ENCODE peak calls at places on chromosomes 16 and 17, in four cellular contexts. One of them, this sample, is unnamed.
A peak's percentile ranks its signal among the peaks of the same experiment; 100 is the strongest.

GRCh38 chr17:71252446-71252845 is 868.4 kb upstream of the SOX9 start:
- DNase-seq in head of caudate nucleus: no peak
- DNase-seq in GM12864: no peak
- DNase-seq in NCI-H345: no peak
- DNase-seq in this sample: no peak

GRCh38 chr17:11296994-11297393 is 56.0 kb downstream of the SHISA6 start:
- DNase-seq in head of caudate nucleus: no peak
- DNase-seq in NCI-H345: no peak
- DNase-seq in GM12864: no peak
- DNase-seq in this sample: peak; percentile 10

GRCh38 chr16:75377971-75378386 is 55.3 kb downstream of the CFDP1 start:
- DNase-seq in head of caudate nucleus: peak; percentile 62
- DNase-seq in NCI-H345: no peak
- DNase-seq in GM12864: no peak
- DNase-seq in this sample: no peak

GRCh38 chr16:72721981-72722380 is 325.9 kb downstream of the ZFHX3 start:
- DNase-seq in NCI-H345: peak; percentile 59
- DNase-seq in head of caudate nucleus: no peak
- DNase-seq in GM12864: no peak
- DNase-seq in this sample: no peak

GRCh38 chr17:10216213-10216982 is 18.0 kb upstream of the GAS7 start:
- DNase-seq in head of caudate nucleus: peak; percentile 49
- DNase-seq in GM12864: no peak
- DNase-seq in NCI-H345: no peak
- DNase-seq in this sample: no peak

GRCh38 chr17:45019177-45019711 is 32.2 kb downstream of the DCAKD start:
- DNase-seq in NCI-H345: peak; percentile 57
- DNase-seq in head of caudate nucleus: peak; percentile 42
- DNase-seq in GM12864: no peak
- DNase-seq in this sample: no peak

GRCh38 chr17:79192503-79193500 is 118.2 kb downstream of the ENGASE start:
- DNase-seq in head of caudate nucleus: peak; percentile 45
- DNase-seq in NCI-H345: no peak
- DNase-seq in GM12864: no peak
- DNase-seq in this sample: no peak

GRCh38 chr17:50944054-50944901 is 78.1 kb upstream of the TOB1 start:
- DNase-seq in NCI-H345: peak; percentile 85
- DNase-seq in GM12864: no peak
- DNase-seq in head of caudate nucleus: peak; percentile 89
- DNase-seq in this sample: peak; percentile 97

GRCh38 chr16:11328172-11329079 is 16.8 kb upstream of the RMI2 start:
- DNase-seq in NCI-H345: no peak
- DNase-seq in head of caudate nucleus: no peak
- DNase-seq in GM12864: peak; percentile 94
- DNase-seq in this sample: no peak

GRCh38 chr16:4123617-4124300 is 7.5 kb upstream of the ADCY9 start:
- DNase-seq in head of caudate nucleus: no peak
- DNase-seq in GM12864: no peak
- DNase-seq in NCI-H345: no peak
- DNase-seq in this sample: no peak

GRCh38 chr16:47523342-47524006 is 62.3 kb downstream of the PHKB start:
- DNase-seq in head of caudate nucleus: no peak
- DNase-seq in GM12864: peak; percentile 67
- DNase-seq in NCI-H345: no peak
- DNase-seq in this sample: peak; percentile 91

GRCh38 chr17:48328457-48328856 is 101.6 kb downstream of the SKAP1 start:
- DNase-seq in GM12864: no peak
- DNase-seq in NCI-H345: no peak
- DNase-seq in head of caudate nucleus: no peak
- DNase-seq in this sample: no peak

GRCh38 chr16:67155305-67156145 is 4.2 kb downstream of the TRADD start:
- DNase-seq in GM12864: no peak
- DNase-seq in head of caudate nucleus: peak; percentile 89
- DNase-seq in NCI-H345: peak; percentile 69
- DNase-seq in this sample: peak; percentile 57

GRCh38 chr17:65743313-65743665 is 181.8 kb upstream of the AXIN2 start:
- DNase-seq in NCI-H345: no peak
- DNase-seq in head of caudate nucleus: no peak
- DNase-seq in GM12864: no peak
- DNase-seq in this sample: no peak

GRCh38 chr17:10614536-10615155 is 42.5 kb downstream of the MYH3 start:
- DNase-seq in head of caudate nucleus: peak; percentile 42
- DNase-seq in GM12864: no peak
- DNase-seq in NCI-H345: peak; percentile 5
- DNase-seq in this sample: peak; percentile 45

GRCh38 chr17:78300962-78301820 is 58.7 kb downstream of the SOCS3 start:
- DNase-seq in GM12864: no peak
- DNase-seq in head of caudate nucleus: no peak
- DNase-seq in NCI-H345: no peak
- DNase-seq in this sample: no peak

GRCh38 chr16:29237971-29238370 is 168.5 kb downstream of the NPIPB11 start:
- DNase-seq in GM12864: no peak
- DNase-seq in NCI-H345: no peak
- DNase-seq in head of caudate nucleus: no peak
- DNase-seq in this sample: no peak

GRCh38 chr17:44807817-44808155 is 22.3 kb downstream of the GJC1 start:
- DNase-seq in head of caudate nucleus: no peak
- DNase-seq in NCI-H345: no peak
- DNase-seq in GM12864: no peak
- DNase-seq in this sample: no peak

GRCh38 chr16:7731121-7731520 is 398.5 kb downstream of the RBFOX1 start:
- DNase-seq in NCI-H345: no peak
- DNase-seq in GM12864: no peak
- DNase-seq in head of caudate nucleus: no peak
- DNase-seq in this sample: no peak

GRCh38 chr17:4515501-4515900 is 16.8 kb downstream of the SPNS2 start:
- DNase-seq in NCI-H345: no peak
- DNase-seq in GM12864: no peak
- DNase-seq in head of caudate nucleus: no peak
- DNase-seq in this sample: no peak

GRCh38 chr16:13621639-13622038 is 298.3 kb upstream of the ERCC4 start:
- DNase-seq in GM12864: no peak
- DNase-seq in NCI-H345: no peak
- DNase-seq in head of caudate nucleus: no peak
- DNase-seq in this sample: no peak

GRCh38 chr17:78172284-78173024 is 4.1 kb downstream of the SYNGR2 start:
- DNase-seq in head of caudate nucleus: peak; percentile 31
- DNase-seq in GM12864: no peak
- DNase-seq in NCI-H345: peak; percentile 80
- DNase-seq in this sample: no peak

GRCh38 chr16:9836118-9836736 is 346.0 kb downstream of the GRIN2A start:
- DNase-seq in head of caudate nucleus: no peak
- DNase-seq in GM12864: no peak
- DNase-seq in NCI-H345: no peak
- DNase-seq in this sample: no peak

GRCh38 chr17:43905985-43906852 is 1.1 kb downstream of the MPP2 start:
- DNase-seq in head of caudate nucleus: peak; percentile 88
- DNase-seq in NCI-H345: peak; percentile 81
- DNase-seq in GM12864: no peak
- DNase-seq in this sample: peak; percentile 47

GRCh38 chr17:27951872-27952271 is 58.7 kb upstream of the LYRM9 start:
- DNase-seq in head of caudate nucleus: no peak
- DNase-seq in GM12864: no peak
- DNase-seq in NCI-H345: no peak
- DNase-seq in this sample: no peak

GRCh38 chr16:88527186-88527936 is 42.8 kb upstream of the ZC3H18 start:
- DNase-seq in head of caudate nucleus: peak; percentile 60
- DNase-seq in NCI-H345: no peak
- DNase-seq in GM12864: no peak
- DNase-seq in this sample: peak; percentile 51

GRCh38 chr17:69134112-69134511 is 7.6 kb downstream of the ABCA6 start:
- DNase-seq in head of caudate nucleus: no peak
- DNase-seq in NCI-H345: no peak
- DNase-seq in GM12864: no peak
- DNase-seq in this sample: no peak

GRCh38 chr17:2068589-2069051 is 13.7 kb downstream of the HIC1 start:
- DNase-seq in GM12864: no peak
- DNase-seq in NCI-H345: no peak
- DNase-seq in head of caudate nucleus: no peak
- DNase-seq in this sample: no peak

GRCh38 chr17:50027639-50028206 is 28.2 kb upstream of the ITGA3 start:
- DNase-seq in NCI-H345: no peak
- DNase-seq in GM12864: no peak
- DNase-seq in head of caudate nucleus: no peak
- DNase-seq in this sample: no peak

GRCh38 chr17:17235212-17236174 is 1.5 kb downstream of the FLCN start:
- DNase-seq in head of caudate nucleus: peak; percentile 60
- DNase-seq in GM12864: no peak
- DNase-seq in NCI-H345: peak; percentile 0
- DNase-seq in this sample: peak; percentile 22

GRCh38 chr17:2240541-2240940 is 63.0 kb downstream of the SMG6 start:
- DNase-seq in GM12864: no peak
- DNase-seq in head of caudate nucleus: no peak
- DNase-seq in NCI-H345: no peak
- DNase-seq in this sample: no peak

GRCh38 chr16:51839697-51840462 is 688.8 kb upstream of the SALL1 start:
- DNase-seq in head of caudate nucleus: no peak
- DNase-seq in NCI-H345: no peak
- DNase-seq in GM12864: no peak
- DNase-seq in this sample: peak; percentile 15

GRCh38 chr16:49599281-49599680 is 225.7 kb downstream of the C16orf78 start:
- DNase-seq in head of caudate nucleus: no peak
- DNase-seq in GM12864: no peak
- DNase-seq in NCI-H345: no peak
- DNase-seq in this sample: no peak

GRCh38 chr16:12386076-12386641 is 409.6 kb downstream of the SNX29 start:
- DNase-seq in NCI-H345: no peak
- DNase-seq in GM12864: no peak
- DNase-seq in head of caudate nucleus: no peak
- DNase-seq in this sample: no peak

This sample was measured in HepG2.